ENCODE peak calls at places on chromosome 4, in four cellular contexts. V is left ventricle myocardium inferior; J is activated CD8-positive, alpha-beta memory T cell treated with anti-CD3 and anti-CD28 coated beads for 48 hours; M is nucleus accumbens. A is an unnamed sample.

GRCh38 chr4:107279729-107280128 is 243.6 kb upstream of the DKK2 start:
- DNase-seq in J (no peak), M (no peak), V (no peak), A (no peak)

GRCh38 chr4:82469776-82470345 is 39.5 kb downstream of the ENOPH1 start:
- DNase-seq in V (no peak), J (no peak), M (no peak), A (no peak)

GRCh38 chr4:4323705-4324534 is 33.9 kb downstream of the ZBTB49 start:
- DNase-seq in V (no peak), J (no peak), M (no peak), A (no peak)

GRCh38 chr4:145930592-145930991 is 8.0 kb downstream of the ZNF827 start:
- DNase-seq in M (no peak), V (peak), J (no peak), A (no peak)

GRCh38 chr4:26447378-26447777 is 42.9 kb downstream of the CCKAR start:
- DNase-seq in J (no peak), M (no peak), V (no peak), A (no peak)

GRCh38 chr4:8300832-8301231 is 31.3 kb downstream of the HTRA3 start:
- DNase-seq in V (no peak), J (no peak), M (no peak), A (no peak)

GRCh38 chr4:98518555-98519267 is 139.7 kb downstream of the TSPAN5 start:
- DNase-seq in M (no peak), J (no peak), V (no peak), A (no peak)

GRCh38 chr4:127783026-127783769 is 1.1 kb downstream of the HSPA4L start:
- DNase-seq in J (no peak), M (peak), V (peak), A (peak)

GRCh38 chr4:177313263-177313662 is 3.6 kb downstream of the NEIL3 start:
- DNase-seq in J (no peak), V (no peak), M (no peak), A (no peak)

GRCh38 chr4:183254162-183254561 is 65.9 kb downstream of the CLDN22 start:
- DNase-seq in J (no peak), M (no peak), V (no peak), A (no peak)

GRCh38 chr4:100430441-100430840 is 87.4 kb downstream of the EMCN start:
- DNase-seq in V (no peak), M (no peak), J (no peak), A (no peak)

GRCh38 chr4:151227731-151228130 is 49.2 kb upstream of the PRSS48 start:
- DNase-seq in M (peak), V (peak), J (no peak), A (no peak)

GRCh38 chr4:20954541-20954940 is 254.3 kb downstream of the PACRGL start:
- DNase-seq in M (no peak), V (no peak), J (no peak), A (no peak)

GRCh38 chr4:161256172-161256571 is 907.6 kb downstream of the FSTL5 start:
- DNase-seq in J (no peak), M (no peak), V (no peak), A (no peak)

GRCh38 chr4:100224701-100225100 is 34.4 kb upstream of the DDIT4L start:
- DNase-seq in J (no peak), M (no peak), V (no peak), A (no peak)

GRCh38 chr4:151318310-151319006 is 6.9 kb downstream of the SH3D19 start:
- DNase-seq in J (no peak), V (no peak), M (no peak), A (no peak)

GRCh38 chr4:1479454-1479853 is 73.2 kb upstream of the NKX1-1 start:
- DNase-seq in J (no peak), M (no peak), V (no peak), A (no peak)

GRCh38 chr4:156906325-156906724 is 65.3 kb downstream of the PDGFC start:
- DNase-seq in M (no peak), V (no peak), J (no peak), A (no peak)

GRCh38 chr4:176193898-176194297 is 1.5 kb downstream of the SPATA4 start:
- DNase-seq in J (no peak), V (no peak), M (no peak), A (no peak)

GRCh38 chr4:122766950-122767349 is 34.4 kb downstream of the BBS12 start:
- DNase-seq in V (no peak), M (no peak), J (no peak), A (no peak)

GRCh38 chr4:153296424-153296823 is 48.1 kb upstream of the MND1 start:
- DNase-seq in J (no peak), V (no peak), M (no peak), A (no peak)

GRCh38 chr4:177573487-177573886 is 131.2 kb upstream of the AGA start:
- DNase-seq in J (no peak), M (no peak), V (no peak), A (no peak)

GRCh38 chr4:30413915-30414314 is 306.3 kb upstream of the PCDH7 start:
- DNase-seq in M (no peak), J (no peak), V (no peak), A (no peak)

GRCh38 chr4:134787315-134787714 is 585.7 kb upstream of the PABPC4L start:
- DNase-seq in J (no peak), M (no peak), V (no peak), A (no peak)

GRCh38 chr4:146165840-146166239 is 9.7 kb upstream of the LSM6 start:
- DNase-seq in M (no peak), V (no peak), J (no peak), A (no peak)

GRCh38 chr4:8649631-8650261 is 57.2 kb downstream of the CPZ start:
- DNase-seq in M (no peak), J (no peak), V (no peak), A (peak)

GRCh38 chr4:184514121-184514988 is 40.0 kb upstream of the IRF2 start:
- DNase-seq in J (peak), M (peak), V (peak), A (no peak)

GRCh38 chr4:19285146-19285545 is 966.6 kb upstream of the SLIT2 start:
- DNase-seq in M (no peak), V (no peak), J (no peak), A (no peak)

GRCh38 chr4:2254665-2255500 is 7.0 kb downstream of the MXD4 start:
- DNase-seq in J (no peak), M (no peak), V (no peak), A (peak)

GRCh38 chr4:85688055-85688740 is 213.2 kb downstream of the ARHGAP24 start:
- DNase-seq in V (no peak), J (no peak), M (no peak), A (no peak)

GRCh38 chr4:128191115-128191897 is 96.3 kb downstream of the PGRMC2 start:
- DNase-seq in M (peak), V (peak), J (peak), A (peak)

GRCh38 chr4:125085-125820 is 952 bp downstream of the ZNF718 start:
- DNase-seq in J (no peak), M (no peak), V (peak), A (peak)

GRCh38 chr4:56731857-56732256 is 50.8 kb upstream of the HOPX start:
- DNase-seq in M (no peak), V (peak), J (no peak), A (no peak)

GRCh38 chr4:25552580-25553271 is 102.9 kb upstream of the SLC34A2 start:
- DNase-seq in V (no peak), M (peak), J (no peak), A (no peak)

GRCh38 chr4:16858275-16858752 is 40.1 kb downstream of the LDB2 start:
- DNase-seq in V (no peak), J (no peak), M (no peak), A (no peak)

A was measured in omental fat pad.